ENCODE peak calls at places on chromosomes 12 and 14, in ten cellular contexts. I is A549, N is neural progenitor cell, F is prostate gland, O is heart right ventricle, M is right atrium auricular region, H is tibial nerve, P is psoas muscle, J is hepatocyte, T is ovary. X is an unnamed sample. For H3K9me3, the result is how much of the 10 kb centered on the place peaks cover.

GRCh38 chr12:67545298-67545697 is 103.2 kb upstream of the DYRK2 start:
- DNase-seq in T (no peak), M (no peak), H (no peak), N (no peak), J (no peak), I (no peak), F (no peak), O (no peak), P (no peak), X (no peak)

GRCh38 chr14:64478634-64479250 is 13.4 kb downstream of the AKAP5 start:
- DNase-seq in J (no peak), F (no peak), M (no peak), P (no peak), O (no peak), T (no peak), N (no peak), H (no peak), I (peak), X (no peak)

GRCh38 chr12:1279050-1279449 is 288.0 kb downstream of the ERC1 start:
- DNase-seq in P (no peak), H (no peak), F (no peak), I (no peak), N (no peak), T (no peak), O (no peak), J (no peak), M (no peak), X (peak)

GRCh38 chr12:43742106-43742505 is 16.5 kb downstream of the PUS7L start:
- DNase-seq in O (no peak), T (no peak), N (no peak), J (no peak), F (no peak), P (no peak), I (no peak), H (no peak), M (no peak), X (no peak)

GRCh38 chr12:121697093-121697698 is 15.4 kb upstream of the TMEM120B start:
- DNase-seq in H (peak), T (no peak), M (no peak), F (peak), P (no peak), I (peak), N (peak), J (peak), O (peak), X (peak)

GRCh38 chr14:57729208-57730187 is 136.4 kb downstream of the SLC35F4 start:
- DNase-seq in O (no peak), N (no peak), P (no peak), M (no peak), T (no peak), F (no peak), I (no peak), H (no peak), J (no peak), X (no peak)

GRCh38 chr14:49134940-49135339 is 451.2 kb downstream of the RPS29 start:
- DNase-seq in O (no peak), T (peak), H (no peak), M (no peak), F (no peak), J (no peak), N (peak), P (no peak), I (no peak), X (no peak)

GRCh38 chr12:93419388-93420034 is 22.2 kb downstream of the UBE2N start:
- DNase-seq in H (no peak), M (no peak), N (peak), T (no peak), F (no peak), P (no peak), J (peak), O (no peak), I (peak), X (peak)

GRCh38 chr14:105411017-105411941 is 8.3 kb upstream of the MTA1 start:
- DNase-seq in P (peak), J (peak), N (peak), F (no peak), H (no peak), M (no peak), I (peak), O (no peak), T (no peak), X (peak)

GRCh38 chr14:101476931-101477553 is 84.3 kb upstream of the DIO3 start:
- DNase-seq in J (peak), I (peak), P (no peak), H (no peak), T (peak), N (peak), O (no peak), M (no peak), F (no peak), X (peak)

GRCh38 chr14:104120281-104120741 is 18.1 kb upstream of the KIF26A start:
- DNase-seq in P (no peak), O (no peak), F (no peak), H (no peak), T (peak), I (no peak), N (no peak), J (no peak), M (no peak), X (no peak)

GRCh38 chr12:106645465-106646330 is 62.9 kb downstream of the RFX4 start:
- DNase-seq in H (no peak), M (no peak), T (no peak), F (no peak), O (no peak), P (no peak), I (no peak), J (no peak), N (no peak), X (no peak)

GRCh38 chr14:73461478-73462077 is 3.2 kb upstream of the NUMB start:
- DNase-seq in J (no peak), O (no peak), N (no peak), T (no peak), H (no peak), P (no peak), F (no peak), I (no peak), M (peak), X (no peak)

GRCh38 chr12:6104027-6104426 is 20.4 kb downstream of the VWF start:
- DNase-seq in J (no peak), I (no peak), P (no peak), F (no peak), M (no peak), N (no peak), O (no peak), T (no peak), H (no peak), X (no peak)

GRCh38 chr12:48640428-48640827 is 41.6 kb downstream of the KANSL2 start:
- DNase-seq in P (no peak), I (no peak), O (no peak), M (no peak), H (no peak), F (no peak), J (no peak), N (no peak), T (no peak), X (no peak)

GRCh38 chr12:48643011-48643410 is 39.0 kb downstream of the KANSL2 start:
- DNase-seq in H (no peak), P (no peak), T (no peak), F (no peak), I (no peak), M (no peak), N (no peak), O (no peak), J (no peak), X (no peak)

DNA sequence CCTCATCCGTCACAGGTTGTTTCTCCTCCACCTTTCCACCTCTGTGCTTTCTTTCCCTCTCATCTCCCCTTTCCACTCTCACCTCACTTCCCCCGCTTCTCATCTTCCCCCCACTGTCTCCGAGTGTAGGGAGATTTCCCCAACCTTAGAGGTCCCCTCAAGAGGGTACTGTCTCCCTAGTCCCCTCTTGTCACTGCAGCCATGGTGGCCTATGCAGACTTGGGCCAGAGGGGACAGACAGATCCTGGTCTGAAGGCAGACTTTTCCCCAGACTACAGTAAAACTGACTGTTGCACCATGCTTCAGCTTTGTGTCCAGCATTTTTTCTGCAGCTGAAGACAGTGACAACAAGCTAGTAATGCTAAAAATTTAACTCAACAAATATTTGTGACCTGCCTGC is 41.2 kb downstream of the KANSL2 start:
- DNase-seq in P (no peak), N (no peak), H (no peak), T (no peak), O (no peak), M (no peak), J (no peak), F (no peak), I (no peak), X (no peak)
- H3K9me3 ChIP-seq in P (under half), N (under half), H (under half), T (under half), O (under half), M (under half), J (under half), F (under half), I (under half), X (under half)

DNA sequence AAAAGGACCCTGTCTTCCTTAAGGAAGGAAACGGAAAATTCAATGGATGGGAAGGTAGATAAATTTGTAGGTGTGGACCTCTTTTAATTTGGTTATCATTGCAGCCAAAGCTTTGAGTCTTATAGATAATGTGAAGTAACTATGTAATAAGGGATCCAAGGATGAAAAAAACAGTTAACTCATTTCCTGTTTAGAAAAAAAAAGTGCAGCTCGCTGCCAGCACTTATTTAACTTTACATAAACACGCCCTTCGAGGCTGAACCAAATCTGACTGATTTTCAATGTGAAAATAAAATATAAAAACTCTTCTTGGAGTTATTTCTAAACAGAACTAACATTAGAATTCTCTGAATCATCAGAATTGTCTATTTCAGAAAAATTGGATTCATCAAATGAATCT is 6.9 kb downstream of the NUBPL start:
- DNase-seq in I (no peak), T (no peak), O (no peak), H (no peak), P (no peak), M (no peak), N (no peak), J (no peak), F (no peak), X (no peak)
- H3K4me3 ChIP-seq in I (no peak), T (no peak), O (no peak), H (no peak), P (no peak), M (no peak), N (no peak), J (no peak), F (no peak), X (no peak)

DNA sequence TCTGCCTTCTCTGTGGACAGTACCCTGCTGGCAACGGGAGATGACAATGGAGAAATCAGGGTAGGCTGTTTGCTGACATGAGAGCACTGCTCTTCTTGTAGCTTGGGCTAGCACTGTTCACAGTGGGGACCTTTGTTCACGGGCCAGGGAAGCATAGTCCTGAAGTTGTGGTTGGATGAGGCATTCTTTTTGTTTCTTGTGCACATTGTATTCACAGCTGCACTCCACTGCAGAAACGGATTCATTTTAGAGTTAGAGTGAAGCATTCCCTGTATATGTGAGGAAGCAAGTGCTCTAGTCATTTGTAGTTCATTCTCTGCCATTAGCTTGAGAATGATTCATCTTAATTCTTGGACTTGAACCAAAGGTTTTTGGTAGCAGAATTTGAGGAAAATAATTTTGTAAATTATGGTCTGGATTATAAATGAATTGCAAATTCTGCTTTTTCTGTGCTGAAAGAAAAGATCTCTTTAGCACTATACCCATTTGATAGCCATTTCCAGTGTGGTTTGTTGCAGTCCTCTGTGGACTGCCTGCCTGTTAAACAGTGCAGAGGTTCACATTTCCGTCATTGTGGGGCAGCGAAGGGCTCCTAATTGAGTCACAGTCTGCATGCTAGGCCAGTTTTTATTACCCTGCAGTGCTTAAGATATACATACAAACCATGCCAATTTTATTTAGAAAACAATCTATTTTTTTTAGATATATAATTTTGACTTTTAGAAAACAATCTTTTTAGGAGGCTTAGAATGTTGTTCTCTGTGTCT is 80.6 kb downstream of the APAF1 start:
- DNase-seq in P (peak), H (peak), M (no peak), F (no peak), J (peak), I (no peak), N (peak), O (no peak), T (peak), X (peak)
- TF ChIP-seq CTCF in P (peak), H (no peak), M (peak), F (no peak), J (peak), I (no peak), N (peak), O (peak), T (no peak), X (peak)

GRCh38 chr12:17550011-17550410 is 540.0 kb downstream of the RERGL start:
- DNase-seq in P (no peak), H (no peak), I (no peak), N (no peak), O (no peak), M (no peak), F (no peak), J (no peak), T (no peak), X (no peak)
- H3K9me3 ChIP-seq in P (under half), H (under half), I (under half), N (under half), O (under half), M (under half), F (under half), J (under half), T (under half), X (under half)

GRCh38 chr12:33588082-33588712 is 148.6 kb upstream of the SYT10 start:
- DNase-seq in M (peak), O (peak), I (no peak), T (no peak), J (peak), H (no peak), F (peak), N (peak), P (no peak), X (peak)
- H3K4me3 ChIP-seq in M (no peak), O (no peak), I (no peak), T (no peak), J (no peak), H (no peak), F (no peak), N (no peak), P (no peak), X (no peak)

DNA sequence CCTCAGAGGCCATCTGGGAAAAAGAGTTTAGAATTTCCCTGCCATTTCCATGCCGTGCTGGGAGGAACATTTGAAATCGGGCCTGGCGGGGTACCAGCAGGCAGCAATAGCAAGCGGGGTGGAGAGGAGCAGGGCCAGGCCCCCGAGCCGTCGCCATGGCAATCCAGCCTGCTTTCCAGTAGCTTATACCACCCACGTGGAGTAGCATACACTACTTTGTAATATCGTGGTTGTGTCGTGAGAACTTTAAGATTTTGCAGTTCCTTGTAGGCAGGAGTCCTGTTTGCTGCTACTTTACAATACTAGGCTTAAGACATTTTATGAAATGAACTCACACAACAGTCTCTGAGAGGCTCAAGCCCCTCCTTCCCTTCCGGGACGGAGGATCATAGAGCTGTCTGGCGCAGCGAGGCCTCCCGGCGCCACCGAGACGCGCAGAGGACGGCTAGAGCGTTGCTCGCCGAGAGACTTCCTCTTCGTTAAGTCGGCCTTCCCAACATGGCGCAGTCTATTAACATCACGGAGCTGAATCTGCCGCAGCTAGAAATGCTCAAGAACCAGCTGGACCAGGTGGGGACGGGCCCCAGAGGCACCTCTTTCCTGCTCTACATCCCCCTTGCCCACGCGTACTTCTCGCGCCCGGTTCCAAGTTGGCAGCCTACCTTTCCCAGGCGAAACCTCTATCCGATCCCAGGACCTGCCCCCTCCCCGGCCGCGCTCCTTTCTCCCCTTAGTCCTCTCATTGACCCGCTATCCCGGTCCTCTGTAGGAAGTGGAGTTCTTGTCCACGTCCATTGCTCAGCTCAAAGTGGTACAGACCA is at the start of gene PFDN5:
- DNase-seq in T (peak), H (peak), J (peak), O (peak), I (peak), P (peak), F (peak), M (peak), N (peak), X (peak)
- TF ChIP-seq CTCF in T (peak), H (peak), J (no peak), O (peak), I (no peak), P (peak), F (peak), M (no peak), N (no peak), X (no peak)

X was measured in cardiac muscle cell.